ENCODE peak calls at places on chromosome 3, in five cellular contexts. G, L, S, Y and K are unnamed samples.

GRCh38 chr3:114179575-114179974 is 723 bp upstream of the DRD3 start:
- DNase-seq in Y (no peak), S (peak), L (no peak), G (no peak), K (no peak)

GRCh38 chr3:112973325-112974177 is 1.4 kb downstream of the CD200R1 start:
- DNase-seq in G (no peak), Y (no peak), L (peak), S (no peak), K (no peak)

GRCh38 chr3:9994086-9994844 is 7.6 kb upstream of the EMC3 start:
- DNase-seq in L (no peak), G (no peak), S (no peak), Y (no peak), K (no peak)

GRCh38 chr3:42177068-42177800 is 86.1 kb downstream of the TRAK1 start:
- DNase-seq in L (no peak), Y (no peak), S (no peak), G (no peak), K (no peak)

GRCh38 chr3:30878862-30879261 is 15.6 kb downstream of the GADL1 start:
- DNase-seq in S (no peak), G (no peak), Y (no peak), L (no peak), K (no peak)

GRCh38 chr3:190722181-190722905 is 140.2 kb downstream of the GMNC start:
- DNase-seq in G (no peak), S (no peak), L (no peak), Y (no peak), K (no peak)

GRCh38 chr3:14598143-14598569 is 53.4 kb upstream of the CCDC174 start:
- DNase-seq in G (no peak), S (no peak), Y (peak), L (no peak), K (no peak)

GRCh38 chr3:47542614-47543173 is 29.2 kb upstream of the ELP6 start:
- DNase-seq in L (no peak), Y (peak), G (no peak), S (no peak), K (no peak)

GRCh38 chr3:11157406-11157805 is 3.1 kb downstream of the HRH1 start:
- DNase-seq in S (no peak), L (no peak), G (no peak), Y (no peak), K (no peak)

GRCh38 chr3:18295171-18295920 is 129.8 kb downstream of the SATB1 start:
- DNase-seq in G (no peak), S (peak), Y (peak), L (peak), K (peak)

GRCh38 chr3:127395663-127396320 is 107.9 kb upstream of the PRR20G start:
- DNase-seq in L (no peak), Y (no peak), G (no peak), S (no peak), K (no peak)

GRCh38 chr3:55407426-55407820 is 79.7 kb downstream of the WNT5A start:
- DNase-seq in G (no peak), L (no peak), Y (no peak), S (no peak), K (no peak)

GRCh38 chr3:136535906-136536305 is 216.3 kb downstream of the STAG1 start:
- DNase-seq in G (no peak), Y (no peak), S (no peak), L (no peak), K (no peak)

GRCh38 chr3:58562498-58562897 is 14.7 kb downstream of the FAM107A start:
- DNase-seq in Y (no peak), G (no peak), S (no peak), L (no peak), K (no peak)

GRCh38 chr3:151864423-151865101 is 8.9 kb upstream of the SUCNR1 start:
- DNase-seq in L (no peak), Y (no peak), G (no peak), S (no peak), K (no peak)

GRCh38 chr3:185926445-185926844 is 11.4 kb downstream of the TRA2B start:
- DNase-seq in S (no peak), Y (no peak), L (no peak), G (no peak), K (no peak)

GRCh38 chr3:12049675-12050074 is 45.5 kb downstream of the SYN2 start:
- DNase-seq in G (no peak), S (no peak), Y (no peak), L (no peak), K (no peak)

GRCh38 chr3:187520027-187520945 is 149.9 kb downstream of the SST start:
- DNase-seq in Y (no peak), G (no peak), S (no peak), L (no peak), K (no peak)

GRCh38 chr3:85821130-85821756 is 862.5 kb downstream of the CADM2 start:
- DNase-seq in S (peak), G (peak), L (peak), Y (no peak), K (peak)

GRCh38 chr3:16828815-16829214 is 55.9 kb upstream of the PLCL2 start:
- DNase-seq in S (no peak), Y (peak), G (no peak), L (peak), K (peak)

GRCh38 chr3:30770387-30770786 is 124.1 kb downstream of the GADL1 start:
- DNase-seq in L (no peak), G (no peak), Y (no peak), S (no peak), K (no peak)

GRCh38 chr3:193711165-193711485 is 118.1 kb downstream of the OPA1 start:
- DNase-seq in L (no peak), G (no peak), Y (no peak), S (no peak), K (no peak)

GRCh38 chr3:127423856-127424765 is 136.3 kb upstream of the PRR20G start:
- DNase-seq in G (no peak), S (no peak), Y (no peak), L (no peak), K (no peak)

GRCh38 chr3:54916722-54917121 is 11.1 kb downstream of the LRTM1 start:
- DNase-seq in S (no peak), L (no peak), Y (no peak), G (no peak), K (no peak)

GRCh38 chr3:129182390-129183180 is 1.1 kb downstream of the CNBP start:
- DNase-seq in L (no peak), G (no peak), Y (no peak), S (no peak), K (no peak)

GRCh38 chr3:152269423-152270144 is 855 bp downstream of the MBNL1 start:
- DNase-seq in S (peak), G (peak), L (no peak), Y (peak), K (no peak)

GRCh38 chr3:32401141-32401540 is 9.5 kb downstream of the CMTM7 start:
- DNase-seq in Y (no peak), L (no peak), S (no peak), G (no peak), K (no peak)

GRCh38 chr3:16137977-16138376 is 36.5 kb upstream of the GALNT15 start:
- DNase-seq in G (no peak), Y (no peak), S (no peak), L (no peak), K (no peak)

GRCh38 chr3:152235709-152236298 is 32.9 kb upstream of the MBNL1 start:
- DNase-seq in S (no peak), G (no peak), L (no peak), Y (peak), K (no peak)

GRCh38 chr3:170467007-170467406 is 48.3 kb downstream of the CLDN11 start:
- DNase-seq in S (no peak), Y (no peak), G (no peak), L (no peak), K (no peak)

GRCh38 chr3:11803977-11804903 is 42.4 kb downstream of the TAMM41 start:
- DNase-seq in L (peak), S (peak), G (no peak), Y (peak), K (peak)

GRCh38 chr3:14460342-14461005 is 58.1 kb downstream of the SLC6A6 start:
- DNase-seq in G (no peak), S (no peak), L (no peak), Y (no peak), K (no peak)

GRCh38 chr3:149815318-149815717 is 2.3 kb downstream of the RNF13 start:
- DNase-seq in L (no peak), G (no peak), Y (no peak), S (no peak), K (no peak)